ENCODE peak calls at places on chromosome 17, in ten cellular contexts. E is tibial artery; F is CD4-positive, alpha-beta T cell; Q is effector memory CD4-positive, alpha-beta T cell; M is ovary; X is prostate gland; L is GM04503; B is AML-193; P is DMS153; C is stimulated activated naive CD4-positive, alpha-beta T cell. K is an unnamed sample.

GRCh38 chr17:77316191-77316641 is 175.4 kb downstream of the SEC14L1 start:
- DNase-seq in Q (no peak), C (no peak), E (peak), F (no peak), B (no peak), L (no peak), X (no peak), M (peak), P (no peak), K (no peak)

GRCh38 chr17:17538417-17539391 is 42.5 kb upstream of the RASD1 start:
- DNase-seq in B (no peak), P (peak), F (no peak), C (no peak), X (peak), E (no peak), M (no peak), Q (no peak), L (no peak), K (no peak)

GRCh38 chr17:60077672-60078519 is 825 bp downstream of the HEATR6 start:
- DNase-seq in P (no peak), Q (no peak), E (no peak), M (no peak), B (peak), X (no peak), C (no peak), L (no peak), F (no peak), K (no peak)

GRCh38 chr17:7697828-7698588 is 7.0 kb upstream of the EFNB3 start:
- DNase-seq in E (no peak), X (no peak), P (no peak), F (no peak), C (no peak), Q (no peak), B (no peak), L (no peak), M (no peak), K (no peak)

GRCh38 chr17:76506408-76507328 is 5.4 kb upstream of the RHBDF2 start:
- DNase-seq in M (peak), L (no peak), X (peak), P (peak), Q (peak), B (peak), C (peak), E (peak), F (peak), K (peak)

GRCh38 chr17:28576758-28577465 is at the start of gene ALDOC:
- DNase-seq in X (peak), M (peak), L (peak), C (peak), F (peak), P (peak), B (no peak), Q (peak), E (peak), K (peak)

GRCh38 chr17:49343273-49343672 is 18.8 kb downstream of the ZNF652 start:
- DNase-seq in M (no peak), F (no peak), L (no peak), X (no peak), Q (no peak), E (no peak), B (peak), C (no peak), P (no peak), K (no peak)

GRCh38 chr17:29828676-29829291 is 101.2 kb downstream of the SSH2 start:
- DNase-seq in X (no peak), P (no peak), L (no peak), M (no peak), Q (no peak), B (no peak), F (no peak), E (no peak), C (no peak), K (no peak)

GRCh38 chr17:77695386-77695785 is 263.1 kb upstream of the TNRC6C start:
- DNase-seq in L (no peak), P (no peak), X (no peak), F (no peak), C (no peak), Q (no peak), B (no peak), M (no peak), E (no peak), K (no peak)

GRCh38 chr17:82963104-82963950 is 116.1 kb upstream of the METRNL start:
- DNase-seq in B (no peak), C (peak), X (peak), P (peak), M (peak), F (peak), L (peak), Q (no peak), E (peak), K (no peak)

GRCh38 chr17:82173351-82174041 is 39.1 kb downstream of the CCDC57 start:
- DNase-seq in M (no peak), F (no peak), L (no peak), B (no peak), C (no peak), P (no peak), X (no peak), E (no peak), Q (no peak), K (no peak)

GRCh38 chr17:40450175-40450574 is 6.9 kb downstream of the IGFBP4 start:
- DNase-seq in B (peak), Q (no peak), M (peak), C (peak), P (no peak), E (no peak), X (no peak), F (peak), L (no peak), K (no peak)

GRCh38 chr17:33335491-33336173 is 42.5 kb upstream of the ASIC2 start:
- DNase-seq in E (no peak), Q (no peak), P (no peak), L (no peak), F (no peak), X (no peak), B (no peak), C (no peak), M (no peak), K (no peak)

GRCh38 chr17:48907713-48908046 is 527 bp upstream of the UBE2Z start:
- DNase-seq in E (no peak), Q (no peak), C (no peak), B (peak), F (no peak), M (no peak), X (no peak), P (no peak), L (peak), K (no peak)

GRCh38 chr17:10196384-10196783 is 2.0 kb downstream of the GAS7 start:
- DNase-seq in Q (no peak), E (no peak), L (no peak), C (no peak), P (no peak), B (no peak), M (no peak), F (no peak), X (no peak), K (no peak)

GRCh38 chr17:3033248-3033640 is 30.2 kb downstream of the OR1D5 start:
- DNase-seq in E (no peak), B (no peak), F (no peak), L (no peak), X (no peak), Q (no peak), M (no peak), P (no peak), C (no peak), K (no peak)

GRCh38 chr17:81518113-81518784 is 5.7 kb upstream of the ACTG1 start:
- DNase-seq in P (peak), E (no peak), Q (no peak), L (no peak), F (no peak), B (no peak), X (no peak), M (no peak), C (no peak), K (no peak)

GRCh38 chr17:81034168-81034777 is 678 bp upstream of the BAIAP2 start:
- DNase-seq in M (no peak), C (no peak), F (no peak), P (no peak), E (no peak), L (no peak), X (no peak), B (no peak), Q (no peak), K (no peak)

GRCh38 chr17:39264119-39264518 is 38.4 kb upstream of the STAC2 start:
- DNase-seq in X (no peak), M (no peak), Q (no peak), E (peak), L (no peak), F (no peak), B (no peak), P (no peak), C (no peak), K (no peak)

GRCh38 chr17:20920813-20921199 is 122.0 kb downstream of the USP22 start:
- DNase-seq in X (no peak), Q (no peak), B (no peak), F (no peak), P (no peak), E (no peak), L (no peak), C (no peak), M (no peak), K (no peak)

GRCh38 chr17:82696916-82697807 is 1.3 kb downstream of the RAB40B start:
- DNase-seq in C (peak), E (no peak), L (no peak), B (no peak), P (no peak), F (no peak), Q (no peak), M (no peak), X (no peak), K (no peak)

GRCh38 chr17:47995241-47995935 is 24.5 kb downstream of the CDK5RAP3 start:
- DNase-seq in P (no peak), C (no peak), L (no peak), Q (no peak), E (no peak), F (no peak), B (no peak), X (no peak), M (no peak), K (no peak)

GRCh38 chr17:82921426-82921825 is 81.6 kb upstream of the ZNF750 start:
- DNase-seq in M (no peak), F (no peak), P (no peak), E (no peak), Q (no peak), C (no peak), X (no peak), L (no peak), B (no peak), K (no peak)

GRCh38 chr17:41735744-41736143 is 1.3 kb upstream of the HAP1 start:
- DNase-seq in M (no peak), B (no peak), L (no peak), E (no peak), C (no peak), P (no peak), F (no peak), X (no peak), Q (no peak), K (no peak)

GRCh38 chr17:31825961-31826691 is 32.9 kb downstream of the COPRS start:
- DNase-seq in L (no peak), X (no peak), B (no peak), C (no peak), P (no peak), M (no peak), Q (no peak), E (peak), F (no peak), K (no peak)

GRCh38 chr17:7606280-7606679 is 8.4 kb downstream of the FXR2 start:
- DNase-seq in C (no peak), F (no peak), L (no peak), X (no peak), P (no peak), B (no peak), M (no peak), Q (no peak), E (no peak), K (no peak)

GRCh38 chr17:77952368-77952767 is 6.1 kb upstream of the TNRC6C start:
- DNase-seq in X (no peak), P (no peak), E (no peak), M (no peak), C (no peak), F (no peak), Q (no peak), L (no peak), B (no peak), K (no peak)

GRCh38 chr17:65698381-65699061 is 137.1 kb upstream of the AXIN2 start:
- DNase-seq in E (no peak), P (no peak), M (no peak), X (no peak), F (no peak), Q (no peak), L (no peak), C (no peak), B (no peak), K (no peak)

GRCh38 chr17:21295036-21295952 is 10.8 kb downstream of the MAP2K3 start:
- DNase-seq in B (no peak), E (no peak), X (no peak), M (no peak), L (no peak), P (no peak), C (no peak), Q (no peak), F (no peak), K (no peak)

GRCh38 chr17:13140750-13141149 is 122.9 kb upstream of the ELAC2 start:
- DNase-seq in C (no peak), F (no peak), Q (no peak), M (no peak), B (no peak), E (no peak), L (no peak), P (peak), X (no peak), K (no peak)

GRCh38 chr17:50218071-50218759 is 16.8 kb upstream of the COL1A1 start:
- DNase-seq in C (no peak), E (no peak), F (no peak), L (no peak), X (no peak), Q (no peak), B (no peak), M (no peak), P (no peak), K (no peak)

GRCh38 chr17:82952019-82952418 is 112.2 kb upstream of the ZNF750 start:
- DNase-seq in B (no peak), P (no peak), E (no peak), L (no peak), X (no peak), C (no peak), Q (no peak), F (no peak), M (no peak), K (no peak)

GRCh38 chr17:72514888-72515287 is 394.1 kb downstream of the SOX9 start:
- DNase-seq in L (no peak), X (no peak), E (no peak), B (no peak), P (no peak), F (no peak), C (no peak), Q (no peak), M (peak), K (no peak)

GRCh38 chr17:42920922-42921321 is 20.3 kb downstream of the G6PC1 start:
- DNase-seq in L (no peak), E (no peak), M (no peak), Q (no peak), B (no peak), X (no peak), F (no peak), C (no peak), P (peak), K (no peak)

K was measured in omental fat pad.